ENCODE peak calls at places on chromosomes 11 and 22, in seven cellular contexts. One of them, this sample, is unnamed.

GRCh38 chr11:128745296-128746183 is 51.7 kb downstream of the FLI1 start:
- DNase-seq in HS-5: no peak
- DNase-seq in activated T-cell treated with anti-CD3 and anti-CD28 coated beads for 48 hours: no peak
- DNase-seq in stimulated activated CD8-positive, alpha-beta memory T cell treated with anti-CD3 and anti-CD28 coated beads, Interleukin-12 subunit alpha, Interleukin-12 subunit beta, amount 100 ng/mL, for 1 hour: no peak
- DNase-seq in activated CD4-positive, alpha-beta T cell treated with anti-CD3 and anti-CD28 coated beads, Interleukin-2, amount 50 U/mL, for 4 hours: no peak
- DNase-seq in lung microvascular endothelial cell: no peak
- DNase-seq in astrocyte of the hippocampus: peak; percentile 32
- DNase-seq in this sample: no peak

GRCh38 chr11:94968334-94968958 is 4.9 kb downstream of the CWC15 start:
- DNase-seq in HS-5: peak; percentile 29
- DNase-seq in activated T-cell treated with anti-CD3 and anti-CD28 coated beads for 48 hours: no peak
- DNase-seq in stimulated activated CD8-positive, alpha-beta memory T cell treated with anti-CD3 and anti-CD28 coated beads, Interleukin-12 subunit alpha, Interleukin-12 subunit beta, amount 100 ng/mL, for 1 hour: no peak
- DNase-seq in activated CD4-positive, alpha-beta T cell treated with anti-CD3 and anti-CD28 coated beads, Interleukin-2, amount 50 U/mL, for 4 hours: no peak
- DNase-seq in lung microvascular endothelial cell: peak; percentile 57
- DNase-seq in astrocyte of the hippocampus: peak; percentile 13
- DNase-seq in this sample: no peak

GRCh38 chr22:50089231-50090140 is at the start of gene MOV10L1:
- DNase-seq in HS-5: no peak
- DNase-seq in activated T-cell treated with anti-CD3 and anti-CD28 coated beads for 48 hours: peak; percentile 28
- DNase-seq in stimulated activated CD8-positive, alpha-beta memory T cell treated with anti-CD3 and anti-CD28 coated beads, Interleukin-12 subunit alpha, Interleukin-12 subunit beta, amount 100 ng/mL, for 1 hour: no peak
- DNase-seq in activated CD4-positive, alpha-beta T cell treated with anti-CD3 and anti-CD28 coated beads, Interleukin-2, amount 50 U/mL, for 4 hours: no peak
- DNase-seq in lung microvascular endothelial cell: peak; percentile 59
- DNase-seq in astrocyte of the hippocampus: peak; percentile 29
- DNase-seq in this sample: no peak

GRCh38 chr11:35618497-35619029 is 303 bp downstream of the FJX1 start:
- DNase-seq in HS-5: no peak
- DNase-seq in activated T-cell treated with anti-CD3 and anti-CD28 coated beads for 48 hours: peak; percentile 28
- DNase-seq in stimulated activated CD8-positive, alpha-beta memory T cell treated with anti-CD3 and anti-CD28 coated beads, Interleukin-12 subunit alpha, Interleukin-12 subunit beta, amount 100 ng/mL, for 1 hour: no peak
- DNase-seq in activated CD4-positive, alpha-beta T cell treated with anti-CD3 and anti-CD28 coated beads, Interleukin-2, amount 50 U/mL, for 4 hours: no peak
- DNase-seq in lung microvascular endothelial cell: peak; percentile 62
- DNase-seq in astrocyte of the hippocampus: peak; percentile 74
- DNase-seq in this sample: no peak

GRCh38 chr11:66768088-66768521 is 39.1 kb upstream of the SPTBN2 start:
- DNase-seq in HS-5: no peak
- DNase-seq in activated T-cell treated with anti-CD3 and anti-CD28 coated beads for 48 hours: no peak
- DNase-seq in stimulated activated CD8-positive, alpha-beta memory T cell treated with anti-CD3 and anti-CD28 coated beads, Interleukin-12 subunit alpha, Interleukin-12 subunit beta, amount 100 ng/mL, for 1 hour: no peak
- DNase-seq in activated CD4-positive, alpha-beta T cell treated with anti-CD3 and anti-CD28 coated beads, Interleukin-2, amount 50 U/mL, for 4 hours: no peak
- DNase-seq in lung microvascular endothelial cell: no peak
- DNase-seq in astrocyte of the hippocampus: peak; percentile 28
- DNase-seq in this sample: no peak

GRCh38 chr11:26985941-26986340 is 8.0 kb upstream of the FIBIN start:
- DNase-seq in HS-5: no peak
- DNase-seq in activated T-cell treated with anti-CD3 and anti-CD28 coated beads for 48 hours: no peak
- DNase-seq in stimulated activated CD8-positive, alpha-beta memory T cell treated with anti-CD3 and anti-CD28 coated beads, Interleukin-12 subunit alpha, Interleukin-12 subunit beta, amount 100 ng/mL, for 1 hour: no peak
- DNase-seq in activated CD4-positive, alpha-beta T cell treated with anti-CD3 and anti-CD28 coated beads, Interleukin-2, amount 50 U/mL, for 4 hours: no peak
- DNase-seq in lung microvascular endothelial cell: no peak
- DNase-seq in astrocyte of the hippocampus: no peak
- DNase-seq in this sample: no peak

GRCh38 chr22:35454416-35455054 is 54.6 kb downstream of the MCM5 start:
- DNase-seq in HS-5: no peak
- DNase-seq in activated T-cell treated with anti-CD3 and anti-CD28 coated beads for 48 hours: no peak
- DNase-seq in stimulated activated CD8-positive, alpha-beta memory T cell treated with anti-CD3 and anti-CD28 coated beads, Interleukin-12 subunit alpha, Interleukin-12 subunit beta, amount 100 ng/mL, for 1 hour: no peak
- DNase-seq in activated CD4-positive, alpha-beta T cell treated with anti-CD3 and anti-CD28 coated beads, Interleukin-2, amount 50 U/mL, for 4 hours: no peak
- DNase-seq in lung microvascular endothelial cell: peak; percentile 13
- DNase-seq in astrocyte of the hippocampus: no peak
- DNase-seq in this sample: no peak

GRCh38 chr11:14971865-14972580 is at the start of gene CALCA:
- DNase-seq in HS-5: no peak
- DNase-seq in activated T-cell treated with anti-CD3 and anti-CD28 coated beads for 48 hours: no peak
- DNase-seq in stimulated activated CD8-positive, alpha-beta memory T cell treated with anti-CD3 and anti-CD28 coated beads, Interleukin-12 subunit alpha, Interleukin-12 subunit beta, amount 100 ng/mL, for 1 hour: no peak
- DNase-seq in activated CD4-positive, alpha-beta T cell treated with anti-CD3 and anti-CD28 coated beads, Interleukin-2, amount 50 U/mL, for 4 hours: no peak
- DNase-seq in lung microvascular endothelial cell: no peak
- DNase-seq in astrocyte of the hippocampus: peak; percentile 16
- DNase-seq in this sample: no peak

GRCh38 chr11:1297576-1298473 is 11.6 kb downstream of the TOLLIP start:
- DNase-seq in HS-5: no peak
- DNase-seq in activated T-cell treated with anti-CD3 and anti-CD28 coated beads for 48 hours: no peak
- DNase-seq in stimulated activated CD8-positive, alpha-beta memory T cell treated with anti-CD3 and anti-CD28 coated beads, Interleukin-12 subunit alpha, Interleukin-12 subunit beta, amount 100 ng/mL, for 1 hour: no peak
- DNase-seq in activated CD4-positive, alpha-beta T cell treated with anti-CD3 and anti-CD28 coated beads, Interleukin-2, amount 50 U/mL, for 4 hours: no peak
- DNase-seq in lung microvascular endothelial cell: peak; percentile 29
- DNase-seq in astrocyte of the hippocampus: no peak
- DNase-seq in this sample: no peak

GRCh38 chr22:27125539-27125938 is 468.2 kb downstream of the MIAT start:
- DNase-seq in HS-5: no peak
- DNase-seq in activated T-cell treated with anti-CD3 and anti-CD28 coated beads for 48 hours: no peak
- DNase-seq in stimulated activated CD8-positive, alpha-beta memory T cell treated with anti-CD3 and anti-CD28 coated beads, Interleukin-12 subunit alpha, Interleukin-12 subunit beta, amount 100 ng/mL, for 1 hour: no peak
- DNase-seq in activated CD4-positive, alpha-beta T cell treated with anti-CD3 and anti-CD28 coated beads, Interleukin-2, amount 50 U/mL, for 4 hours: no peak
- DNase-seq in lung microvascular endothelial cell: no peak
- DNase-seq in astrocyte of the hippocampus: no peak
- DNase-seq in this sample: no peak

GRCh38 chr11:2434506-2435255 is 9.6 kb downstream of the TRPM5 start:
- DNase-seq in HS-5: no peak
- DNase-seq in activated T-cell treated with anti-CD3 and anti-CD28 coated beads for 48 hours: no peak
- DNase-seq in stimulated activated CD8-positive, alpha-beta memory T cell treated with anti-CD3 and anti-CD28 coated beads, Interleukin-12 subunit alpha, Interleukin-12 subunit beta, amount 100 ng/mL, for 1 hour: no peak
- DNase-seq in activated CD4-positive, alpha-beta T cell treated with anti-CD3 and anti-CD28 coated beads, Interleukin-2, amount 50 U/mL, for 4 hours: no peak
- DNase-seq in lung microvascular endothelial cell: no peak
- DNase-seq in astrocyte of the hippocampus: no peak
- DNase-seq in this sample: no peak

GRCh38 chr11:101401245-101401644 is 182.6 kb downstream of the TRPC6 start:
- DNase-seq in HS-5: peak; percentile 85
- DNase-seq in activated T-cell treated with anti-CD3 and anti-CD28 coated beads for 48 hours: no peak
- DNase-seq in stimulated activated CD8-positive, alpha-beta memory T cell treated with anti-CD3 and anti-CD28 coated beads, Interleukin-12 subunit alpha, Interleukin-12 subunit beta, amount 100 ng/mL, for 1 hour: no peak
- DNase-seq in activated CD4-positive, alpha-beta T cell treated with anti-CD3 and anti-CD28 coated beads, Interleukin-2, amount 50 U/mL, for 4 hours: no peak
- DNase-seq in lung microvascular endothelial cell: no peak
- DNase-seq in astrocyte of the hippocampus: peak; percentile 16
- DNase-seq in this sample: no peak

GRCh38 chr11:64003807-64004589 is 17.8 kb downstream of the OTUB1 start:
- DNase-seq in HS-5: no peak
- DNase-seq in activated T-cell treated with anti-CD3 and anti-CD28 coated beads for 48 hours: no peak
- DNase-seq in stimulated activated CD8-positive, alpha-beta memory T cell treated with anti-CD3 and anti-CD28 coated beads, Interleukin-12 subunit alpha, Interleukin-12 subunit beta, amount 100 ng/mL, for 1 hour: no peak
- DNase-seq in activated CD4-positive, alpha-beta T cell treated with anti-CD3 and anti-CD28 coated beads, Interleukin-2, amount 50 U/mL, for 4 hours: no peak
- DNase-seq in lung microvascular endothelial cell: no peak
- DNase-seq in astrocyte of the hippocampus: peak; percentile 74
- DNase-seq in this sample: no peak

GRCh38 chr11:45146072-45147016 is at the start of gene PRDM11:
- DNase-seq in HS-5: peak; percentile 30
- DNase-seq in activated T-cell treated with anti-CD3 and anti-CD28 coated beads for 48 hours: no peak
- DNase-seq in stimulated activated CD8-positive, alpha-beta memory T cell treated with anti-CD3 and anti-CD28 coated beads, Interleukin-12 subunit alpha, Interleukin-12 subunit beta, amount 100 ng/mL, for 1 hour: no peak
- DNase-seq in activated CD4-positive, alpha-beta T cell treated with anti-CD3 and anti-CD28 coated beads, Interleukin-2, amount 50 U/mL, for 4 hours: peak; percentile 58
- DNase-seq in lung microvascular endothelial cell: peak; percentile 86
- DNase-seq in astrocyte of the hippocampus: peak; percentile 96
- DNase-seq in this sample: peak; percentile 40

GRCh38 chr11:69588270-69588669 is 52.7 kb upstream of the CCND1 start:
- DNase-seq in HS-5: peak; percentile 85
- DNase-seq in activated T-cell treated with anti-CD3 and anti-CD28 coated beads for 48 hours: no peak
- DNase-seq in stimulated activated CD8-positive, alpha-beta memory T cell treated with anti-CD3 and anti-CD28 coated beads, Interleukin-12 subunit alpha, Interleukin-12 subunit beta, amount 100 ng/mL, for 1 hour: no peak
- DNase-seq in activated CD4-positive, alpha-beta T cell treated with anti-CD3 and anti-CD28 coated beads, Interleukin-2, amount 50 U/mL, for 4 hours: no peak
- DNase-seq in lung microvascular endothelial cell: peak; percentile 68
- DNase-seq in astrocyte of the hippocampus: peak; percentile 31
- DNase-seq in this sample: no peak

GRCh38 chr11:45806937-45807791 is 2.2 kb downstream of the SLC35C1 start:
- DNase-seq in HS-5: no peak
- DNase-seq in activated T-cell treated with anti-CD3 and anti-CD28 coated beads for 48 hours: no peak
- DNase-seq in stimulated activated CD8-positive, alpha-beta memory T cell treated with anti-CD3 and anti-CD28 coated beads, Interleukin-12 subunit alpha, Interleukin-12 subunit beta, amount 100 ng/mL, for 1 hour: no peak
- DNase-seq in activated CD4-positive, alpha-beta T cell treated with anti-CD3 and anti-CD28 coated beads, Interleukin-2, amount 50 U/mL, for 4 hours: no peak
- DNase-seq in lung microvascular endothelial cell: no peak
- DNase-seq in astrocyte of the hippocampus: no peak
- DNase-seq in this sample: no peak

GRCh38 chr11:34940026-34940677 is 23.7 kb downstream of the PDHX start:
- DNase-seq in HS-5: no peak
- DNase-seq in activated T-cell treated with anti-CD3 and anti-CD28 coated beads for 48 hours: no peak
- DNase-seq in stimulated activated CD8-positive, alpha-beta memory T cell treated with anti-CD3 and anti-CD28 coated beads, Interleukin-12 subunit alpha, Interleukin-12 subunit beta, amount 100 ng/mL, for 1 hour: no peak
- DNase-seq in activated CD4-positive, alpha-beta T cell treated with anti-CD3 and anti-CD28 coated beads, Interleukin-2, amount 50 U/mL, for 4 hours: no peak
- DNase-seq in lung microvascular endothelial cell: peak; percentile 8
- DNase-seq in astrocyte of the hippocampus: peak; percentile 68
- DNase-seq in this sample: no peak

GRCh38 chr11:120125005-120125404 is 12.9 kb downstream of the TRIM29 start:
- DNase-seq in HS-5: no peak
- DNase-seq in activated T-cell treated with anti-CD3 and anti-CD28 coated beads for 48 hours: no peak
- DNase-seq in stimulated activated CD8-positive, alpha-beta memory T cell treated with anti-CD3 and anti-CD28 coated beads, Interleukin-12 subunit alpha, Interleukin-12 subunit beta, amount 100 ng/mL, for 1 hour: no peak
- DNase-seq in activated CD4-positive, alpha-beta T cell treated with anti-CD3 and anti-CD28 coated beads, Interleukin-2, amount 50 U/mL, for 4 hours: no peak
- DNase-seq in lung microvascular endothelial cell: no peak
- DNase-seq in astrocyte of the hippocampus: no peak
- DNase-seq in this sample: no peak

GRCh38 chr11:86896486-86896885 is 58.7 kb downstream of the FZD4 start:
- DNase-seq in HS-5: no peak
- DNase-seq in activated T-cell treated with anti-CD3 and anti-CD28 coated beads for 48 hours: no peak
- DNase-seq in stimulated activated CD8-positive, alpha-beta memory T cell treated with anti-CD3 and anti-CD28 coated beads, Interleukin-12 subunit alpha, Interleukin-12 subunit beta, amount 100 ng/mL, for 1 hour: no peak
- DNase-seq in activated CD4-positive, alpha-beta T cell treated with anti-CD3 and anti-CD28 coated beads, Interleukin-2, amount 50 U/mL, for 4 hours: no peak
- DNase-seq in lung microvascular endothelial cell: peak; percentile 17
- DNase-seq in astrocyte of the hippocampus: peak; percentile 40
- DNase-seq in this sample: no peak

GRCh38 chr11:108122166-108122628 is 830 bp downstream of the ACAT1 start:
- DNase-seq in HS-5: peak; percentile 20
- DNase-seq in activated T-cell treated with anti-CD3 and anti-CD28 coated beads for 48 hours: no peak
- DNase-seq in stimulated activated CD8-positive, alpha-beta memory T cell treated with anti-CD3 and anti-CD28 coated beads, Interleukin-12 subunit alpha, Interleukin-12 subunit beta, amount 100 ng/mL, for 1 hour: no peak
- DNase-seq in activated CD4-positive, alpha-beta T cell treated with anti-CD3 and anti-CD28 coated beads, Interleukin-2, amount 50 U/mL, for 4 hours: no peak
- DNase-seq in lung microvascular endothelial cell: peak; percentile 48
- DNase-seq in astrocyte of the hippocampus: peak; percentile 34
- DNase-seq in this sample: no peak

GRCh38 chr11:111449696-111450479 is 62.3 kb downstream of the BTG4 start:
- DNase-seq in HS-5: no peak
- DNase-seq in activated T-cell treated with anti-CD3 and anti-CD28 coated beads for 48 hours: no peak
- DNase-seq in stimulated activated CD8-positive, alpha-beta memory T cell treated with anti-CD3 and anti-CD28 coated beads, Interleukin-12 subunit alpha, Interleukin-12 subunit beta, amount 100 ng/mL, for 1 hour: no peak
- DNase-seq in activated CD4-positive, alpha-beta T cell treated with anti-CD3 and anti-CD28 coated beads, Interleukin-2, amount 50 U/mL, for 4 hours: no peak
- DNase-seq in lung microvascular endothelial cell: no peak
- DNase-seq in astrocyte of the hippocampus: no peak
- DNase-seq in this sample: no peak

GRCh38 chr22:46622081-46622521 is 1.9 kb downstream of the GRAMD4 start:
- DNase-seq in HS-5: no peak
- DNase-seq in activated T-cell treated with anti-CD3 and anti-CD28 coated beads for 48 hours: no peak
- DNase-seq in stimulated activated CD8-positive, alpha-beta memory T cell treated with anti-CD3 and anti-CD28 coated beads, Interleukin-12 subunit alpha, Interleukin-12 subunit beta, amount 100 ng/mL, for 1 hour: no peak
- DNase-seq in activated CD4-positive, alpha-beta T cell treated with anti-CD3 and anti-CD28 coated beads, Interleukin-2, amount 50 U/mL, for 4 hours: no peak
- DNase-seq in lung microvascular endothelial cell: peak; percentile 59
- DNase-seq in astrocyte of the hippocampus: peak; percentile 31
- DNase-seq in this sample: no peak

GRCh38 chr11:10634407-10634806 is 59.1 kb downstream of the IRAG1 start:
- DNase-seq in HS-5: no peak
- DNase-seq in activated T-cell treated with anti-CD3 and anti-CD28 coated beads for 48 hours: no peak
- DNase-seq in stimulated activated CD8-positive, alpha-beta memory T cell treated with anti-CD3 and anti-CD28 coated beads, Interleukin-12 subunit alpha, Interleukin-12 subunit beta, amount 100 ng/mL, for 1 hour: no peak
- DNase-seq in activated CD4-positive, alpha-beta T cell treated with anti-CD3 and anti-CD28 coated beads, Interleukin-2, amount 50 U/mL, for 4 hours: no peak
- DNase-seq in lung microvascular endothelial cell: no peak
- DNase-seq in astrocyte of the hippocampus: no peak
- DNase-seq in this sample: no peak

GRCh38 chr11:2521681-2522630 is 77.1 kb downstream of the KCNQ1 start:
- DNase-seq in HS-5: no peak
- DNase-seq in activated T-cell treated with anti-CD3 and anti-CD28 coated beads for 48 hours: no peak
- DNase-seq in stimulated activated CD8-positive, alpha-beta memory T cell treated with anti-CD3 and anti-CD28 coated beads, Interleukin-12 subunit alpha, Interleukin-12 subunit beta, amount 100 ng/mL, for 1 hour: no peak
- DNase-seq in activated CD4-positive, alpha-beta T cell treated with anti-CD3 and anti-CD28 coated beads, Interleukin-2, amount 50 U/mL, for 4 hours: no peak
- DNase-seq in lung microvascular endothelial cell: no peak
- DNase-seq in astrocyte of the hippocampus: no peak
- DNase-seq in this sample: no peak